ENCODE peak calls at places on chromosomes 2 and 18, in eight cellular contexts. One of them, this sample, is unnamed.

GRCh38 chr2:16763493-16763899 is 97.9 kb upstream of the CYRIA start:
- DNase-seq in fibroblast of lung: no peak
- DNase-seq in right cardiac atrium: no peak
- DNase-seq in NT2/D1: no peak
- DNase-seq in cardiac fibroblast: no peak
- DNase-seq in Panc1: no peak
- DNase-seq in Peyer's patch: no peak
- DNase-seq in hepatocyte: peak
- DNase-seq in this sample: no peak

GRCh38 chr2:3639653-3640052 is 18.3 kb upstream of the ALLC start:
- DNase-seq in fibroblast of lung: no peak
- DNase-seq in right cardiac atrium: peak
- DNase-seq in NT2/D1: no peak
- DNase-seq in cardiac fibroblast: no peak
- DNase-seq in Panc1: no peak
- DNase-seq in Peyer's patch: peak
- DNase-seq in hepatocyte: no peak
- DNase-seq in this sample: peak

GRCh38 chr2:119827866-119828507 is 68.3 kb downstream of the PTPN4 start:
- DNase-seq in fibroblast of lung: peak
- DNase-seq in right cardiac atrium: no peak
- DNase-seq in NT2/D1: no peak
- DNase-seq in cardiac fibroblast: peak
- DNase-seq in Panc1: no peak
- DNase-seq in Peyer's patch: no peak
- DNase-seq in hepatocyte: no peak
- DNase-seq in this sample: no peak

GRCh38 chr2:125167820-125168219 is 1142.7 kb downstream of the CNTNAP5 start:
- DNase-seq in fibroblast of lung: peak
- DNase-seq in right cardiac atrium: no peak
- DNase-seq in NT2/D1: no peak
- DNase-seq in cardiac fibroblast: peak
- DNase-seq in Panc1: no peak
- DNase-seq in Peyer's patch: no peak
- DNase-seq in hepatocyte: no peak
- DNase-seq in this sample: no peak

GRCh38 chr2:47076126-47076506 is 79.0 kb downstream of the STPG4 start:
- DNase-seq in fibroblast of lung: no peak
- DNase-seq in right cardiac atrium: no peak
- DNase-seq in NT2/D1: no peak
- DNase-seq in cardiac fibroblast: no peak
- DNase-seq in Panc1: no peak
- DNase-seq in Peyer's patch: no peak
- DNase-seq in hepatocyte: no peak
- DNase-seq in this sample: no peak

GRCh38 chr18:13610517-13610916 is 115.8 kb downstream of the FAM210A start:
- DNase-seq in fibroblast of lung: no peak
- DNase-seq in right cardiac atrium: no peak
- DNase-seq in NT2/D1: no peak
- DNase-seq in cardiac fibroblast: no peak
- DNase-seq in Panc1: no peak
- DNase-seq in Peyer's patch: no peak
- DNase-seq in hepatocyte: no peak
- DNase-seq in this sample: peak

GRCh38 chr2:191635333-191636234 is 42.4 kb upstream of the NABP1 start:
- DNase-seq in fibroblast of lung: peak
- DNase-seq in right cardiac atrium: no peak
- DNase-seq in NT2/D1: no peak
- DNase-seq in cardiac fibroblast: peak
- DNase-seq in Panc1: no peak
- DNase-seq in Peyer's patch: no peak
- DNase-seq in hepatocyte: no peak
- DNase-seq in this sample: no peak

GRCh38 chr2:181411105-181411849 is 45.9 kb upstream of the ITGA4 start:
- DNase-seq in fibroblast of lung: peak
- DNase-seq in right cardiac atrium: no peak
- DNase-seq in NT2/D1: peak
- DNase-seq in cardiac fibroblast: peak
- DNase-seq in Panc1: no peak
- DNase-seq in Peyer's patch: no peak
- DNase-seq in hepatocyte: peak
- DNase-seq in this sample: no peak

GRCh38 chr2:26838121-26838906 is 9.6 kb upstream of the DPYSL5 start:
- DNase-seq in fibroblast of lung: peak
- DNase-seq in right cardiac atrium: no peak
- DNase-seq in NT2/D1: no peak
- DNase-seq in cardiac fibroblast: peak
- DNase-seq in Panc1: no peak
- DNase-seq in Peyer's patch: no peak
- DNase-seq in hepatocyte: peak
- DNase-seq in this sample: no peak

GRCh38 chr2:240247868-240248820 is 107.7 kb upstream of the OTOS start:
- DNase-seq in fibroblast of lung: no peak
- DNase-seq in right cardiac atrium: peak
- DNase-seq in NT2/D1: no peak
- DNase-seq in cardiac fibroblast: no peak
- DNase-seq in Panc1: no peak
- DNase-seq in Peyer's patch: peak
- DNase-seq in hepatocyte: no peak
- DNase-seq in this sample: peak

GRCh38 chr2:174868916-174869315 is 104.6 kb upstream of the CHRNA1 start:
- DNase-seq in fibroblast of lung: no peak
- DNase-seq in right cardiac atrium: no peak
- DNase-seq in NT2/D1: no peak
- DNase-seq in cardiac fibroblast: no peak
- DNase-seq in Panc1: no peak
- DNase-seq in Peyer's patch: no peak
- DNase-seq in hepatocyte: peak
- DNase-seq in this sample: no peak

GRCh38 chr2:159164457-159164894 is 122.0 kb downstream of the WDSUB1 start:
- DNase-seq in fibroblast of lung: peak
- DNase-seq in right cardiac atrium: no peak
- DNase-seq in NT2/D1: no peak
- DNase-seq in cardiac fibroblast: peak
- DNase-seq in Panc1: no peak
- DNase-seq in Peyer's patch: no peak
- DNase-seq in hepatocyte: no peak
- DNase-seq in this sample: no peak

GRCh38 chr2:147501973-147502372 is 342.9 kb upstream of the ACVR2A start:
- DNase-seq in fibroblast of lung: no peak
- DNase-seq in right cardiac atrium: no peak
- DNase-seq in NT2/D1: no peak
- DNase-seq in cardiac fibroblast: no peak
- DNase-seq in Panc1: no peak
- DNase-seq in Peyer's patch: no peak
- DNase-seq in hepatocyte: no peak
- DNase-seq in this sample: no peak

DNA sequence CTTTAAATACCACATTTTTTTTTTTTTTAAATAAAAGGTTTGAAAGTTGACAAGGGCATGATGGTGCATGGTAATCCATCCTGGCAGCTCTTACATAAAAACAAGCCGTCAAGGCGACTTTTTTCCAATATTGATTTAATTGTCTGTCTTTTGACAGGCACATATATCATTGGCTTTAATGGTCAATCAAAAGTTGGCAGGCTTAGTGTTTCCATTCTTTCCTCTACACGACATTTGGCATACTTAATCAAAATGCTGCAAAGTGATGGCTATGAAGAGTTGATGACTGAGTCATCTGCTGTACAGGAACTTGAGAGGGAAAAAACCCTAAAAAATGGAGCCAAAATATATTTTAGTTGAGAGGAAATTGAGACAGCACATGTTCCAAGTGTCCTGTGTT is 3.0 kb downstream of the TSHZ1 start:
- DNase-seq in fibroblast of lung: peak
- DNase-seq in right cardiac atrium: no peak
- DNase-seq in NT2/D1: no peak
- DNase-seq in cardiac fibroblast: peak
- DNase-seq in Panc1: no peak
- DNase-seq in Peyer's patch: no peak
- DNase-seq in hepatocyte: no peak
- DNase-seq in this sample: no peak
- H3K4me3 ChIP-seq in fibroblast of lung: peak
- H3K4me3 ChIP-seq in right cardiac atrium: no peak
- H3K4me3 ChIP-seq in NT2/D1: no peak
- H3K4me3 ChIP-seq in cardiac fibroblast: no peak
- H3K4me3 ChIP-seq in Panc1: no peak
- H3K4me3 ChIP-seq in Peyer's patch: no peak
- H3K4me3 ChIP-seq in hepatocyte: no peak
- H3K4me3 ChIP-seq in this sample: peak

DNA sequence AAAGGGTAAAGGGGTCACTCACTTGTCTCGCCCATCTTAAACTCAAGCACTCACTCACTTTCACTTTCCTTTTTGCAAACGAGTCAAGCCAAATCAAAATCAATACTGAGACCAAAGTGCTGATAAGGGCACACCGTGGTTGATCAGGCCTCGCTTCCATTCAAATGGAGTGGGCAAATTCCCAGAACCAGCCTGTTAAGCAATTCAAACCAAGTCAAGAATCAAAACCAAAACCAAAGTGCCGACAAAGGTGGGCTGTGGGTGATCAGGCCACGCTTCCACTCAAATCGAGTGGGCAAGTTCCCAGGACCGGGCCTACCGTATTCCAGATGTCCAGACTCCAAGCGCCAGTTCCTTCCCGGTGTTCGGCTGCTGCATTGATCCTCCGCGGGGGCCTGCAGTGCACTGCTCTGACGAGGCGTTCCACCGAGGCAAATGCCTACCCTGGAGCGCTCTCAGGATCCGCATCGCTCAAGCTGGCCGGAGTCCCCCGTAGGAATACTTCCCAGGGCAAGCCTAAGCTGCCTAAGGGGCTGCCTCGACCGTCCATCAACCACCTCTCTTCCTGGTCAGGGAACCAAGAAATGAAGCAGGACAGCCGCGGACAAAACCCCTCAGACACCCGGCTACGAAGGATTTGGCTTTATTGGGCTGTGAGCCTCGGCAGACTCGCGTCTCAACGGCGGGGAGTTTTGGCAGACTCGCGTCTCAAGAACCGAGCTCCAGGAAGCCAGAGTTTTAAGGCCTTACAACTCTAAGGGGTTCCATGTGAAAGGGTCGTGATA is 89.9 kb upstream of the SLC1A4 start:
- DNase-seq in fibroblast of lung: no peak
- DNase-seq in right cardiac atrium: no peak
- DNase-seq in NT2/D1: no peak
- DNase-seq in cardiac fibroblast: no peak
- DNase-seq in Panc1: no peak
- DNase-seq in Peyer's patch: no peak
- DNase-seq in hepatocyte: no peak
- DNase-seq in this sample: no peak
- H3K4me3 ChIP-seq in fibroblast of lung: no peak
- H3K4me3 ChIP-seq in right cardiac atrium: no peak
- H3K4me3 ChIP-seq in NT2/D1: no peak
- H3K4me3 ChIP-seq in cardiac fibroblast: no peak
- H3K4me3 ChIP-seq in Panc1: no peak
- H3K4me3 ChIP-seq in Peyer's patch: no peak
- H3K4me3 ChIP-seq in hepatocyte: no peak
- H3K4me3 ChIP-seq in this sample: no peak

GRCh38 chr2:42170619-42171395 is 1.7 kb downstream of the EML4 start:
- DNase-seq in fibroblast of lung: no peak
- DNase-seq in right cardiac atrium: no peak
- DNase-seq in NT2/D1: no peak
- DNase-seq in cardiac fibroblast: no peak
- DNase-seq in Panc1: no peak
- DNase-seq in Peyer's patch: no peak
- DNase-seq in hepatocyte: no peak
- DNase-seq in this sample: no peak

GRCh38 chr2:42169100-42169868 is at the start of gene EML4:
- DNase-seq in fibroblast of lung: peak
- DNase-seq in right cardiac atrium: peak
- DNase-seq in NT2/D1: peak
- DNase-seq in cardiac fibroblast: peak
- DNase-seq in Panc1: peak
- DNase-seq in Peyer's patch: peak
- DNase-seq in hepatocyte: peak
- DNase-seq in this sample: peak

GRCh38 chr2:42167458-42167857 is 1.7 kb upstream of the EML4 start:
- DNase-seq in fibroblast of lung: no peak
- DNase-seq in right cardiac atrium: no peak
- DNase-seq in NT2/D1: no peak
- DNase-seq in cardiac fibroblast: no peak
- DNase-seq in Panc1: no peak
- DNase-seq in Peyer's patch: no peak
- DNase-seq in hepatocyte: no peak
- DNase-seq in this sample: no peak

GRCh38 chr2:42169869-42170465 is 814 bp downstream of the EML4 start:
- DNase-seq in fibroblast of lung: no peak
- DNase-seq in right cardiac atrium: no peak
- DNase-seq in NT2/D1: no peak
- DNase-seq in cardiac fibroblast: no peak
- DNase-seq in Panc1: no peak
- DNase-seq in Peyer's patch: no peak
- DNase-seq in hepatocyte: no peak
- DNase-seq in this sample: no peak

DNA sequence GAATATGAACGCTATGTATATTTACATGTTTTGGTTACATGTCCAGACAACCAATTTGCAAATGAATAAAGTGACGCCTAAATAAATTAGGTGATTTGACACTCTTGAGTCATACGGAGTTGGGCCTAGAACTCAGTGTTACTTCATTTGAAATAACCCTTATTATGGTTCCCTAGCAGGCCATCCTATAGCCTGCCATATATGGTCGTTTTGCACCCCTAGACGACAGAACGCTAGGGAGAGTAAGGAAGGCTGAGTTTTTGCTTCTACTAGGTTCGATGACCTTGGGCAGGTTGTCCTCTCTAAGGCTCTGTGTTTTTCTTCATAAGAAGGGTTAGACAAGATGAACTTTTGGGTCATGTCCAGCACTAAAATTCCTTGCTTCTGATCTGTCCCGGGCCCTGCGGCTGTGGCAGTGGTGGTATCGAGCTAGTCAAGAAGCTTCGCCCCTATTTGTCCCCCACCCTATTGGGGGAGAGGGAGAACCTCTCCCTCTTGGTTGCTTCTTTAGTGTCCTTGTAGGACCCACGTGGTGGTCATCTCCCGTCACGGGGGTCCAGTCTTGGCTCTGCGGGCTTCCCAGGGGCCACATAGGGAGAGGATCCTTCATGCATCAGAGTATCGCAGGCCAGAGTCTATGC is 574 bp upstream of the EML4 start:
- DNase-seq in fibroblast of lung: no peak
- DNase-seq in right cardiac atrium: no peak
- DNase-seq in NT2/D1: no peak
- DNase-seq in cardiac fibroblast: no peak
- DNase-seq in Panc1: no peak
- DNase-seq in Peyer's patch: no peak
- DNase-seq in hepatocyte: no peak
- DNase-seq in this sample: peak
- H3K4me3 ChIP-seq in fibroblast of lung: peak
- H3K4me3 ChIP-seq in right cardiac atrium: no peak
- H3K4me3 ChIP-seq in NT2/D1: no peak
- H3K4me3 ChIP-seq in cardiac fibroblast: no peak
- H3K4me3 ChIP-seq in Panc1: peak
- H3K4me3 ChIP-seq in Peyer's patch: peak
- H3K4me3 ChIP-seq in hepatocyte: no peak
- H3K4me3 ChIP-seq in this sample: no peak

DNA sequence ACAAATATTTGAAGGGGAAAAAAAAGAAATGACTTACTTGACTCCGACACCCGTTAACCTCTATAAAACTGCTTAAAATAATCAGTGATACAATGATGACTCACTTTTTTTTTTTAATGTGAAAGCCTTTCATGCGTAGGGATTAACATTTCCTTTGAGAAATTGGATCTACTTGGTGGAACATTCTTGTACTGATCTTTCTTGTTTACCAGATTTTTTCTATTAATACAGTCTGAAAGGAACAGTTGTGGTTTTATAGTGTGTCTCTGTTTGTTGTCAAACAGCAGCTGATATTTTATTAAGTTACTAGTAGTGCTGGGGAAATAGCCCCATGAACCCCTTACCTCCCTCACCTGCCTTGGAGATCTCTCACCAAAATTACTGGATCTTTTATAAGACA is 40.2 kb upstream of the NEB start:
- DNase-seq in fibroblast of lung: peak
- DNase-seq in right cardiac atrium: no peak
- DNase-seq in NT2/D1: no peak
- DNase-seq in cardiac fibroblast: peak
- DNase-seq in Panc1: no peak
- DNase-seq in Peyer's patch: no peak
- DNase-seq in hepatocyte: no peak
- DNase-seq in this sample: no peak
- H3K4me3 ChIP-seq in fibroblast of lung: no peak
- H3K4me3 ChIP-seq in right cardiac atrium: no peak
- H3K4me3 ChIP-seq in NT2/D1: no peak
- H3K4me3 ChIP-seq in cardiac fibroblast: no peak
- H3K4me3 ChIP-seq in Panc1: no peak
- H3K4me3 ChIP-seq in Peyer's patch: no peak
- H3K4me3 ChIP-seq in hepatocyte: no peak
- H3K4me3 ChIP-seq in this sample: no peak

This sample was measured in testis.